ENCODE peak calls at places on chromosome 11, in six cellular contexts. Q is SK-N-SH, G is HCT116, T is K562, I is GM12878, V is HepG2. Y is an unnamed sample.

GRCh38 chr11:72378704-72379383 is 55.5 kb downstream of the CLPB start:
- DNase-seq in Q (no peak), G (no peak), T (no peak), I (no peak), V (no peak), Y (no peak)

GRCh38 chr11:45755281-45755859 is 49.6 kb upstream of the SLC35C1 start:
- DNase-seq in Q (no peak), G (no peak), T (no peak), I (no peak), V (no peak), Y (no peak)

GRCh38 chr11:128520886-128521696 is 66.3 kb downstream of the ETS1 start:
- DNase-seq in Q (no peak), G (no peak), T (no peak), I (no peak), V (no peak), Y (no peak)

GRCh38 chr11:102780491-102780918 is at the start of gene MMP10:
- DNase-seq in Q (no peak), G (peak), T (no peak), I (no peak), V (peak), Y (peak)

GRCh38 chr11:122731500-122731913 is 76.0 kb downstream of the UBASH3B start:
- DNase-seq in Q (no peak), G (no peak), T (no peak), I (no peak), V (peak), Y (no peak)

GRCh38 chr11:86698634-86699033 is 26.2 kb upstream of the ME3 start:
- DNase-seq in Q (no peak), G (no peak), T (no peak), I (no peak), V (no peak), Y (no peak)

GRCh38 chr11:104165014-104165413 is 1.1 kb upstream of the PDGFD start:
- DNase-seq in Q (no peak), G (no peak), T (no peak), I (no peak), V (no peak), Y (no peak)

GRCh38 chr11:128814856-128815705 is 52.0 kb downstream of the KCNJ1 start:
- DNase-seq in Q (peak), G (no peak), T (peak), I (no peak), V (no peak), Y (peak)

GRCh38 chr11:118634435-118635236 is 27.2 kb downstream of the PHLDB1 start:
- DNase-seq in Q (peak), G (no peak), T (peak), I (no peak), V (peak), Y (peak)

GRCh38 chr11:119540370-119541125 is 117.6 kb upstream of the THY1 start:
- DNase-seq in Q (no peak), G (no peak), T (no peak), I (no peak), V (no peak), Y (no peak)

GRCh38 chr11:68933605-68934320 is 30.1 kb downstream of the IGHMBP2 start:
- DNase-seq in Q (no peak), G (no peak), T (no peak), I (no peak), V (no peak), Y (no peak)

GRCh38 chr11:126764221-126764620 is 236.3 kb downstream of the KIRREL3 start:
- DNase-seq in Q (no peak), G (no peak), T (peak), I (no peak), V (no peak), Y (no peak)

GRCh38 chr11:68270334-68271022 is 1.3 kb downstream of the C11orf24 start:
- DNase-seq in Q (no peak), G (no peak), T (no peak), I (no peak), V (peak), Y (no peak)

GRCh38 chr11:86459682-86460460 is 85.2 kb downstream of the CCDC81 start:
- DNase-seq in Q (peak), G (peak), T (no peak), I (no peak), V (peak), Y (peak)

GRCh38 chr11:26230021-26230420 is 101.9 kb upstream of the ANO3 start:
- DNase-seq in Q (no peak), G (no peak), T (no peak), I (no peak), V (no peak), Y (no peak)
- H3K9ac ChIP-seq in Q (peak), G (no peak), T (no peak), I (no peak), V (no peak), Y (no peak)

GRCh38 chr11:82733444-82734119 is at the start of gene FAM181B:
- DNase-seq in Q (peak), G (no peak), T (peak), I (no peak), V (no peak), Y (peak)
- TF ChIP-seq YY1 in Q (no peak), G (no peak), T (no peak), I (no peak), V (no peak), Y (no peak)

GRCh38 chr11:88167853-88168252 is 7.4 kb downstream of the RAB38 start:
- DNase-seq in Q (no peak), G (no peak), T (no peak), I (no peak), V (no peak), Y (no peak)

GRCh38 chr11:88169881-88170280 is 5.4 kb downstream of the RAB38 start:
- DNase-seq in Q (no peak), G (no peak), T (no peak), I (no peak), V (no peak), Y (no peak)

GRCh38 chr11:88169481-88169880 is 5.8 kb downstream of the RAB38 start:
- DNase-seq in Q (no peak), G (no peak), T (no peak), I (no peak), V (no peak), Y (no peak)

GRCh38 chr11:88171982-88172381 is 3.3 kb downstream of the RAB38 start:
- DNase-seq in Q (no peak), G (no peak), T (no peak), I (no peak), V (no peak), Y (no peak)

GRCh38 chr11:88170680-88171079 is 4.6 kb downstream of the RAB38 start:
- DNase-seq in Q (no peak), G (no peak), T (no peak), I (no peak), V (no peak), Y (no peak)
- H3K4me3 ChIP-seq in Q (no peak), G (no peak), T (no peak), I (no peak), V (no peak), Y (no peak)

GRCh38 chr11:94400075-94400838 is 962 bp downstream of the GPR83 start:
- DNase-seq in Q (peak), G (no peak), T (peak), I (no peak), V (no peak), Y (no peak)
- H3K9ac ChIP-seq in Q (no peak), G (no peak), T (no peak), I (no peak), V (no peak), Y (no peak)